ENCODE peak calls at places on chromosomes 12 and 14, in seven cellular contexts. R, O, Y, X, U, W and A are unnamed samples.

GRCh38 chr12:68250454-68250853 is 3.0 kb downstream of the IL22 start:
- DNase-seq in Y (no peak), O (no peak), R (no peak), U (no peak), W (no peak), X (no peak), A (no peak)

GRCh38 chr12:24752763-24753462 is 196.0 kb downstream of the BCAT1 start:
- DNase-seq in O (no peak), W (no peak), U (no peak), R (no peak), Y (no peak), X (no peak), A (no peak)

GRCh38 chr14:68016243-68016914 is 196.8 kb downstream of the RAD51B start:
- DNase-seq in U (no peak), W (no peak), Y (no peak), O (no peak), X (no peak), R (no peak), A (no peak)

GRCh38 chr12:115144425-115144824 is 460.4 kb upstream of the TBX3 start:
- DNase-seq in X (no peak), O (no peak), Y (no peak), R (no peak), W (no peak), U (no peak), A (no peak)

GRCh38 chr14:98889107-98889835 is 382.7 kb downstream of the BCL11B start:
- DNase-seq in W (no peak), U (no peak), X (no peak), Y (no peak), O (no peak), R (no peak), A (no peak)

GRCh38 chr12:24424889-24425600 is 475.6 kb upstream of the SOX5 start:
- DNase-seq in W (no peak), O (peak), R (no peak), X (no peak), U (no peak), Y (no peak), A (no peak)

GRCh38 chr14:31420013-31420318 is 384 bp downstream of the HEATR5A start:
- DNase-seq in O (peak), Y (peak), R (no peak), X (no peak), U (peak), W (peak), A (no peak)

GRCh38 chr12:113289361-113289760 is 45.5 kb downstream of the SLC8B1 start:
- DNase-seq in Y (no peak), X (no peak), O (no peak), U (no peak), W (no peak), R (no peak), A (no peak)

GRCh38 chr12:119512772-119513497 is 80.6 kb upstream of the TMEM233 start:
- DNase-seq in Y (no peak), R (no peak), W (no peak), O (peak), X (no peak), U (peak), A (no peak)

GRCh38 chr12:18882690-18883089 is 144.8 kb downstream of the CAPZA3 start:
- DNase-seq in X (no peak), R (no peak), U (no peak), Y (no peak), W (no peak), O (no peak), A (no peak)

GRCh38 chr12:78961171-78961570 is 96.6 kb downstream of the SYT1 start:
- DNase-seq in U (no peak), Y (no peak), O (no peak), R (no peak), X (no peak), W (no peak), A (no peak)